ENCODE peak calls at places on chromosomes 3 and 15, in eight cellular contexts. D is EL; M is CD8-positive, alpha-beta T cell; W is transverse colon; X is fibroblast of lung; U is stimulated activated CD4-positive, alpha-beta T cell treated with anti-CD3 and anti-CD28 coated beads, Interleukin-1b, Interleukin-23, amount 100 ng/mL, for 24 hours; V is tibial artery; K is GM23248. Q is an unnamed sample.

GRCh38 chr3:148729656-148730055 is 32.0 kb downstream of the AGTR1 start:
- DNase-seq in D (no peak), M (no peak), W (no peak), X (no peak), U (no peak), V (no peak), K (no peak), Q (no peak)

GRCh38 chr15:70698991-70699390 is 64.4 kb downstream of the UACA start:
- DNase-seq in D (no peak), M (no peak), W (no peak), X (peak), U (no peak), V (no peak), K (no peak), Q (no peak)

GRCh38 chr15:82048809-82049208 is 3.0 kb upstream of the MEX3B start:
- DNase-seq in D (no peak), M (no peak), W (no peak), X (no peak), U (no peak), V (no peak), K (no peak), Q (no peak)

GRCh38 chr3:170359178-170359704 is 1.7 kb downstream of the SKIL start:
- DNase-seq in D (no peak), M (no peak), W (no peak), X (no peak), U (no peak), V (no peak), K (no peak), Q (no peak)

GRCh38 chr15:59991919-59992318 is 12.2 kb upstream of the FOXB1 start:
- DNase-seq in D (no peak), M (no peak), W (no peak), X (no peak), U (no peak), V (no peak), K (no peak), Q (no peak)

GRCh38 chr3:62653806-62654205 is 221.4 kb downstream of the CADPS start:
- DNase-seq in D (no peak), M (no peak), W (no peak), X (no peak), U (no peak), V (no peak), K (no peak), Q (no peak)

GRCh38 chr15:90883526-90883931 is 775 bp upstream of the FES start:
- DNase-seq in D (peak), M (no peak), W (no peak), X (no peak), U (no peak), V (no peak), K (peak), Q (no peak)

GRCh38 chr15:88106063-88106462 is 150.5 kb downstream of the NTRK3 start:
- DNase-seq in D (no peak), M (no peak), W (no peak), X (no peak), U (no peak), V (no peak), K (no peak), Q (no peak)

GRCh38 chr3:162468791-162469190 is 972.2 kb downstream of the OTOL1 start:
- DNase-seq in D (no peak), M (no peak), W (no peak), X (no peak), U (no peak), V (no peak), K (no peak), Q (no peak)

GRCh38 chr15:50624616-50625168 is 61.9 kb downstream of the TRPM7 start:
- DNase-seq in D (no peak), M (no peak), W (no peak), X (no peak), U (no peak), V (no peak), K (peak), Q (no peak)

GRCh38 chr15:40192942-40193341 is 32.1 kb downstream of the BUB1B start:
- DNase-seq in D (peak), M (no peak), W (no peak), X (peak), U (no peak), V (no peak), K (peak), Q (no peak)

GRCh38 chr3:46416134-46417119 is 9.4 kb downstream of the CCRL2 start:
- DNase-seq in D (no peak), M (no peak), W (no peak), X (no peak), U (no peak), V (no peak), K (no peak), Q (no peak)

GRCh38 chr3:151724846-151725562 is 8.7 kb upstream of the AADACL2 start:
- DNase-seq in D (peak), M (no peak), W (no peak), X (peak), U (no peak), V (no peak), K (no peak), Q (peak)

GRCh38 chr3:11380314-11380713 is 108.1 kb downstream of the ATG7 start:
- DNase-seq in D (no peak), M (no peak), W (no peak), X (peak), U (no peak), V (no peak), K (no peak), Q (no peak)

GRCh38 chr15:67882487-67883227 is 42.8 kb upstream of the RNU6-1 start:
- DNase-seq in D (no peak), M (no peak), W (no peak), X (no peak), U (no peak), V (no peak), K (no peak), Q (no peak)

GRCh38 chr15:74651251-74651741 is 35.7 kb downstream of the CLK3 start:
- DNase-seq in D (no peak), M (no peak), W (no peak), X (peak), U (no peak), V (no peak), K (peak), Q (no peak)

GRCh38 chr3:143685483-143685882 is 162.8 kb downstream of the SLC9A9 start:
- DNase-seq in D (no peak), M (no peak), W (no peak), X (no peak), U (no peak), V (no peak), K (no peak), Q (no peak)

GRCh38 chr3:65385805-65386204 is 652.9 kb downstream of the MAGI1 start:
- DNase-seq in D (no peak), M (no peak), W (no peak), X (no peak), U (no peak), V (no peak), K (no peak), Q (no peak)

GRCh38 chr15:90869601-90870353 is 1.4 kb downstream of the FURIN start:
- DNase-seq in D (peak), M (peak), W (peak), X (peak), U (no peak), V (peak), K (peak), Q (peak)

GRCh38 chr15:66076591-66077319 is 176.8 kb downstream of the MEGF11 start:
- DNase-seq in D (no peak), M (no peak), W (no peak), X (no peak), U (no peak), V (no peak), K (no peak), Q (no peak)

GRCh38 chr3:189160519-189161309 is 11.1 kb upstream of the TPRG1 start:
- DNase-seq in D (no peak), M (no peak), W (peak), X (no peak), U (no peak), V (no peak), K (no peak), Q (no peak)

GRCh38 chr15:27797765-27798164 is 301.4 kb downstream of the OCA2 start:
- DNase-seq in D (no peak), M (no peak), W (no peak), X (no peak), U (no peak), V (no peak), K (no peak), Q (no peak)

GRCh38 chr3:37096292-37096691 is 78.1 kb downstream of the LRRFIP2 start:
- DNase-seq in D (peak), M (no peak), W (no peak), X (peak), U (no peak), V (no peak), K (peak), Q (no peak)

GRCh38 chr15:83747050-83747717 is 93.3 kb downstream of the ADAMTSL3 start:
- DNase-seq in D (no peak), M (no peak), W (no peak), X (peak), U (no peak), V (peak), K (peak), Q (peak)

GRCh38 chr3:135081451-135082434 is 286.7 kb downstream of the EPHB1 start:
- DNase-seq in D (no peak), M (no peak), W (no peak), X (no peak), U (no peak), V (no peak), K (no peak), Q (no peak)

GRCh38 chr3:25906132-25906906 is 116.4 kb downstream of the OXSM start:
- DNase-seq in D (peak), M (no peak), W (no peak), X (no peak), U (no peak), V (no peak), K (no peak), Q (no peak)

GRCh38 chr15:40282870-40283614 is at the start of gene ANKRD63:
- DNase-seq in D (peak), M (peak), W (peak), X (no peak), U (no peak), V (no peak), K (peak), Q (no peak)

GRCh38 chr3:100149130-100149529 is 34.8 kb upstream of the FILIP1L start:
- DNase-seq in D (no peak), M (no peak), W (no peak), X (no peak), U (no peak), V (no peak), K (no peak), Q (no peak)

GRCh38 chr3:13068269-13069010 is 4.8 kb downstream of the IQSEC1 start:
- DNase-seq in D (no peak), M (no peak), W (no peak), X (no peak), U (no peak), V (no peak), K (no peak), Q (no peak)

Q was measured in H4.